ENCODE peak calls at places on chromosomes 7 and 10, in eight cellular contexts. D, Q, F, T, U, C, L and A are unnamed samples.

GRCh38 chr7:44959433-44959951 is 19.3 kb downstream of the MYO1G start:
- DNase-seq in D (peak; percentile 22), Q (peak; percentile 60), F (peak; percentile 83), T (no peak), U (peak; percentile 44), C (no peak), L (no peak), A (no peak)

GRCh38 chr10:91185239-91185875 is 35.1 kb upstream of the PCGF5 start:
- DNase-seq in D (no peak), Q (no peak), F (no peak), T (no peak), U (peak; percentile 34), C (no peak), L (no peak), A (no peak)

GRCh38 chr10:130398090-130398994 is 262.2 kb downstream of the GLRX3 start:
- DNase-seq in D (no peak), Q (no peak), F (no peak), T (peak; percentile 6), U (no peak), C (no peak), L (no peak), A (no peak)

GRCh38 chr7:69508736-69509135 is 89.5 kb upstream of the AUTS2 start:
- DNase-seq in D (no peak), Q (no peak), F (no peak), T (no peak), U (no peak), C (no peak), L (no peak), A (no peak)

GRCh38 chr10:61283489-61284221 is 169.5 kb downstream of the TMEM26 start:
- DNase-seq in D (no peak), Q (no peak), F (peak; percentile 50), T (no peak), U (no peak), C (no peak), L (peak; percentile 25), A (no peak)

GRCh38 chr7:40551685-40552576 is 417.1 kb downstream of the SUGCT start:
- DNase-seq in D (peak; percentile 93), Q (peak; percentile 98), F (peak; percentile 73), T (peak; percentile 61), U (peak; percentile 35), C (peak; percentile 30), L (no peak), A (peak; percentile 87)

GRCh38 chr10:72258617-72259016 is 15.1 kb upstream of the DDIT4 start:
- DNase-seq in D (no peak), Q (no peak), F (no peak), T (no peak), U (no peak), C (no peak), L (no peak), A (no peak)

GRCh38 chr10:93417264-93417663 is 64.9 kb downstream of the MYOF start:
- DNase-seq in D (no peak), Q (no peak), F (no peak), T (no peak), U (no peak), C (no peak), L (no peak), A (no peak)

GRCh38 chr10:29469481-29470354 is 165.1 kb downstream of the SVIL start:
- DNase-seq in D (no peak), Q (no peak), F (no peak), T (no peak), U (no peak), C (peak; percentile 46), L (peak; percentile 61), A (no peak)

GRCh38 chr7:21542891-21543527 is at the start of gene DNAH11:
- DNase-seq in D (peak; percentile 37), Q (no peak), F (peak; percentile 37), T (peak; percentile 67), U (peak; percentile 25), C (peak; percentile 53), L (peak; percentile 25), A (no peak)

GRCh38 chr7:157400171-157400860 is 63.5 kb downstream of the DNAJB6 start:
- DNase-seq in D (no peak), Q (no peak), F (no peak), T (no peak), U (no peak), C (no peak), L (no peak), A (no peak)

GRCh38 chr7:157399086-157399687 is 62.4 kb downstream of the DNAJB6 start:
- DNase-seq in D (no peak), Q (no peak), F (no peak), T (no peak), U (no peak), C (no peak), L (no peak), A (no peak)

GRCh38 chr7:157397036-157397720 is 60.4 kb downstream of the DNAJB6 start:
- DNase-seq in D (no peak), Q (no peak), F (no peak), T (no peak), U (no peak), C (peak; percentile 55), L (no peak), A (no peak)

GRCh38 chr7:157396316-157397035 is 59.7 kb downstream of the DNAJB6 start:
- DNase-seq in D (no peak), Q (no peak), F (no peak), T (no peak), U (no peak), C (no peak), L (no peak), A (no peak)

GRCh38 chr7:157397751-157398691 is 61.2 kb downstream of the DNAJB6 start:
- DNase-seq in D (peak; percentile 77), Q (peak; percentile 86), F (peak; percentile 65), T (peak; percentile 58), U (peak; percentile 52), C (peak; percentile 31), L (peak; percentile 52), A (no peak)
- TF ChIP-seq CTCF in D (peak; percentile 87), Q (peak; percentile 88), F (peak; percentile 77), T (peak; percentile 36), U (peak; percentile 32), C (peak; percentile 12), L (no peak), A (peak; percentile 46)

GRCh38 chr7:129606801-129607200 is 4.7 kb upstream of the NRF1 start:
- DNase-seq in D (no peak), Q (peak; percentile 28), F (no peak), T (no peak), U (no peak), C (peak; percentile 30), L (no peak), A (peak; percentile 73)

GRCh38 chr7:129609666-129610065 is 1.9 kb upstream of the NRF1 start:
- DNase-seq in D (no peak), Q (peak; percentile 28), F (no peak), T (no peak), U (no peak), C (no peak), L (no peak), A (no peak)

GRCh38 chr7:129605038-129605437 is 6.5 kb upstream of the NRF1 start:
- DNase-seq in D (no peak), Q (no peak), F (no peak), T (no peak), U (no peak), C (no peak), L (no peak), A (no peak)

GRCh38 chr7:129605960-129606644 is 5.4 kb upstream of the NRF1 start:
- DNase-seq in D (no peak), Q (no peak), F (peak; percentile 10), T (no peak), U (no peak), C (no peak), L (no peak), A (no peak)

DNA sequence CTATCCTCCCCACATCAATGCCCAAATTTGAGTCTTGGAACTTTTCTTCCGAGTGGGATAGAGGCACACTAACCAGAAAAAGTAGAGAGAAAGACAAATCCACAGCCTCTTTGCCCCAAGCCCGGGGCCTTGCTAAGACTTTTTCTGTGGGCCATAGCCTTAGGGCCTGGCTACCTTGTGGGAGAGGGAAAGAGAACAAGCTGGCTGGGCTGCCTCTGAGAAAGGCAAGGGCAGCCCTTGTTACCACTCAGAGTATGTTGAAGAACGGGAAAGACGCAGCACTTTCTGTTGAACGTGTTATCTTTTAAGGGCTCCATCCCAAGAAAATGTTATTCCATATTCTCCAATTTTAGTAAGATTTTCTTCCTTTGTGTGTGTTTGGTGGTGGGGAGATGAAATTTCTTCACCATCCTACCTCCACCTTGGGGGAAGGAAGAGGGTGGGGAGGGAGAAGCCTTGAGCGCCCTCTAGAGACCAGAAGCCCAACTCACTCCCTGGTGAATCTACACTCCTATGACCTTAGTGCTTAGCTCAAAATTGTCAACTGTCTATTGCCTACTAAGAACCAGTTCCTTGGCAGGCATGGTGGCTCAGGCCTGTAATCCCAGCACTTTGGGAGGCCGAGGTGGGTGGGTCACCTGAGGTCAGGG is 3.9 kb upstream of the NRF1 start:
- DNase-seq in D (peak; percentile 33), Q (peak; percentile 83), F (peak; percentile 40), T (no peak), U (peak; percentile 50), C (peak; percentile 15), L (no peak), A (no peak)
- TF ChIP-seq CTCF in D (peak; percentile 74), Q (peak; percentile 96), F (peak; percentile 75), T (peak; percentile 34), U (peak; percentile 24), C (peak; percentile 12), L (no peak), A (peak; percentile 54)

GRCh38 chr10:102393411-102394078 is 2.0 kb upstream of the NFKB2 start:
- DNase-seq in D (no peak), Q (no peak), F (no peak), T (no peak), U (no peak), C (no peak), L (no peak), A (no peak)
- TF ChIP-seq CTCF in D (peak; percentile 78), Q (no peak), F (no peak), T (peak; percentile 97), U (peak; percentile 85), C (no peak), L (no peak), A (peak; percentile 96)

GRCh38 chr7:1770331-1770730 is 100.3 kb downstream of the ELFN1 start:
- DNase-seq in D (no peak), Q (no peak), F (no peak), T (no peak), U (no peak), C (no peak), L (no peak), A (no peak)

GRCh38 chr7:1769286-1770200 is 99.5 kb downstream of the ELFN1 start:
- DNase-seq in D (no peak), Q (no peak), F (no peak), T (no peak), U (no peak), C (no peak), L (no peak), A (no peak)

GRCh38 chr7:1768835-1769234 is 98.8 kb downstream of the ELFN1 start:
- DNase-seq in D (no peak), Q (no peak), F (no peak), T (no peak), U (peak; percentile 2), C (no peak), L (no peak), A (no peak)

GRCh38 chr7:1765336-1765735 is 95.3 kb downstream of the ELFN1 start:
- DNase-seq in D (no peak), Q (no peak), F (no peak), T (no peak), U (no peak), C (no peak), L (no peak), A (no peak)

DNA sequence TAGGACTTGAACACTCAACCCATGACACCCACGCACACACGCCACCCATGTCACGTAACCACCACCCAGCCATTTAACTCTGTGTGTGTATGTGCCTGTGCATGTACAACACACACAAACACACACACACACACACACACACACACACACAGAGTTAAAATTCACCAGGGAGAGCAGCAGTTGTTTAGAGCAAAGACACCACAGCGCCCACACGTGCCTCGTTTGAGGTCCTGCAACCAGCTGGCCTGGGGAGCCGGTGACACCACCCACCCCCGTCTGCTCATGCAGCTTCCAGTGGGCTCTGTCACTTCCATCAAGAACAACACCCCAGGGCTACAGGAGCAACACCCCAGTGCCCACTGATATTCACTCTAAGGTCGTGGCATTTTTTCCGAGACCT is 97.4 kb downstream of the ELFN1 start:
- DNase-seq in D (no peak), Q (peak; percentile 54), F (no peak), T (no peak), U (no peak), C (no peak), L (no peak), A (no peak)
- TF ChIP-seq CTCF in D (peak; percentile 20), Q (peak; percentile 45), F (no peak), T (no peak), U (no peak), C (no peak), L (no peak), A (no peak)